ENCODE peak calls at places on chromosomes 3 and 15, in nine cellular contexts. One of them, this sample, is unnamed.

GRCh38 chr3:187906416-187906815 is 161.1 kb upstream of the BCL6 start:
- DNase-seq in posterior cingulate gyrus: no peak
- DNase-seq in NCI-H1092: no peak
- DNase-seq in stimulated activated CD8-positive, alpha-beta memory T cell treated with anti-CD3 and anti-CD28 coated beads, Interleukin-2, amount 100 ng/mL, for 48 hours: no peak
- DNase-seq in Daoy: no peak
- DNase-seq in stimulated activated naive CD8-positive, alpha-beta T cell treated with anti-CD3 and anti-CD28 coated beads, Interleukin-15, amount 100 ng/mL, for 72 hours: no peak
- DNase-seq in T-cell: no peak
- DNase-seq in Right ventricle myocardium superior: no peak
- DNase-seq in hypothalamus: no peak
- DNase-seq in this sample: no peak

GRCh38 chr3:72155391-72156064 is 370.6 kb upstream of the PROK2 start:
- DNase-seq in posterior cingulate gyrus: no peak
- DNase-seq in hypothalamus: peak; percentile 25
- DNase-seq in Right ventricle myocardium superior: peak; percentile 44
- DNase-seq in stimulated activated CD8-positive, alpha-beta memory T cell treated with anti-CD3 and anti-CD28 coated beads, Interleukin-2, amount 100 ng/mL, for 48 hours: no peak
- DNase-seq in NCI-H1092: no peak
- DNase-seq in Daoy: peak; percentile 85
- DNase-seq in stimulated activated naive CD8-positive, alpha-beta T cell treated with anti-CD3 and anti-CD28 coated beads, Interleukin-15, amount 100 ng/mL, for 72 hours: no peak
- DNase-seq in T-cell: no peak
- DNase-seq in this sample: peak; percentile 38

GRCh38 chr15:33074942-33075341 is 119.6 kb downstream of the FMN1 start:
- DNase-seq in T-cell: peak; percentile 4
- DNase-seq in posterior cingulate gyrus: no peak
- DNase-seq in stimulated activated naive CD8-positive, alpha-beta T cell treated with anti-CD3 and anti-CD28 coated beads, Interleukin-15, amount 100 ng/mL, for 72 hours: no peak
- DNase-seq in Right ventricle myocardium superior: no peak
- DNase-seq in Daoy: no peak
- DNase-seq in stimulated activated CD8-positive, alpha-beta memory T cell treated with anti-CD3 and anti-CD28 coated beads, Interleukin-2, amount 100 ng/mL, for 48 hours: no peak
- DNase-seq in hypothalamus: no peak
- DNase-seq in NCI-H1092: no peak
- DNase-seq in this sample: no peak

GRCh38 chr3:182115328-182116045 is 403.8 kb downstream of the SOX2 start:
- DNase-seq in NCI-H1092: no peak
- DNase-seq in hypothalamus: no peak
- DNase-seq in stimulated activated CD8-positive, alpha-beta memory T cell treated with anti-CD3 and anti-CD28 coated beads, Interleukin-2, amount 100 ng/mL, for 48 hours: no peak
- DNase-seq in stimulated activated naive CD8-positive, alpha-beta T cell treated with anti-CD3 and anti-CD28 coated beads, Interleukin-15, amount 100 ng/mL, for 72 hours: no peak
- DNase-seq in T-cell: no peak
- DNase-seq in Right ventricle myocardium superior: no peak
- DNase-seq in Daoy: no peak
- DNase-seq in posterior cingulate gyrus: no peak
- DNase-seq in this sample: no peak

GRCh38 chr3:62686916-62687315 is 188.3 kb downstream of the CADPS start:
- DNase-seq in stimulated activated naive CD8-positive, alpha-beta T cell treated with anti-CD3 and anti-CD28 coated beads, Interleukin-15, amount 100 ng/mL, for 72 hours: no peak
- DNase-seq in NCI-H1092: no peak
- DNase-seq in stimulated activated CD8-positive, alpha-beta memory T cell treated with anti-CD3 and anti-CD28 coated beads, Interleukin-2, amount 100 ng/mL, for 48 hours: no peak
- DNase-seq in T-cell: no peak
- DNase-seq in Daoy: no peak
- DNase-seq in hypothalamus: no peak
- DNase-seq in posterior cingulate gyrus: no peak
- DNase-seq in Right ventricle myocardium superior: no peak
- DNase-seq in this sample: no peak

GRCh38 chr3:135758961-135759360 is 206.6 kb upstream of the PPP2R3A start:
- DNase-seq in T-cell: no peak
- DNase-seq in Daoy: no peak
- DNase-seq in stimulated activated CD8-positive, alpha-beta memory T cell treated with anti-CD3 and anti-CD28 coated beads, Interleukin-2, amount 100 ng/mL, for 48 hours: no peak
- DNase-seq in Right ventricle myocardium superior: no peak
- DNase-seq in hypothalamus: no peak
- DNase-seq in stimulated activated naive CD8-positive, alpha-beta T cell treated with anti-CD3 and anti-CD28 coated beads, Interleukin-15, amount 100 ng/mL, for 72 hours: no peak
- DNase-seq in NCI-H1092: no peak
- DNase-seq in posterior cingulate gyrus: no peak
- DNase-seq in this sample: no peak

GRCh38 chr3:182258538-182259177 is 534.6 kb upstream of the ATP11B start:
- DNase-seq in NCI-H1092: peak; percentile 24
- DNase-seq in stimulated activated naive CD8-positive, alpha-beta T cell treated with anti-CD3 and anti-CD28 coated beads, Interleukin-15, amount 100 ng/mL, for 72 hours: no peak
- DNase-seq in T-cell: no peak
- DNase-seq in Daoy: peak; percentile 52
- DNase-seq in stimulated activated CD8-positive, alpha-beta memory T cell treated with anti-CD3 and anti-CD28 coated beads, Interleukin-2, amount 100 ng/mL, for 48 hours: no peak
- DNase-seq in posterior cingulate gyrus: no peak
- DNase-seq in hypothalamus: peak; percentile 5
- DNase-seq in Right ventricle myocardium superior: no peak
- DNase-seq in this sample: no peak

GRCh38 chr3:66644549-66644948 is 143.7 kb upstream of the LRIG1 start:
- DNase-seq in NCI-H1092: no peak
- DNase-seq in hypothalamus: no peak
- DNase-seq in T-cell: no peak
- DNase-seq in stimulated activated naive CD8-positive, alpha-beta T cell treated with anti-CD3 and anti-CD28 coated beads, Interleukin-15, amount 100 ng/mL, for 72 hours: no peak
- DNase-seq in Daoy: no peak
- DNase-seq in posterior cingulate gyrus: no peak
- DNase-seq in stimulated activated CD8-positive, alpha-beta memory T cell treated with anti-CD3 and anti-CD28 coated beads, Interleukin-2, amount 100 ng/mL, for 48 hours: no peak
- DNase-seq in Right ventricle myocardium superior: no peak
- DNase-seq in this sample: no peak

GRCh38 chr15:69194854-69195253 is 34.4 kb downstream of the GLCE start:
- DNase-seq in stimulated activated CD8-positive, alpha-beta memory T cell treated with anti-CD3 and anti-CD28 coated beads, Interleukin-2, amount 100 ng/mL, for 48 hours: no peak
- DNase-seq in hypothalamus: no peak
- DNase-seq in T-cell: no peak
- DNase-seq in posterior cingulate gyrus: no peak
- DNase-seq in Right ventricle myocardium superior: no peak
- DNase-seq in NCI-H1092: no peak
- DNase-seq in Daoy: no peak
- DNase-seq in stimulated activated naive CD8-positive, alpha-beta T cell treated with anti-CD3 and anti-CD28 coated beads, Interleukin-15, amount 100 ng/mL, for 72 hours: no peak
- DNase-seq in this sample: no peak

GRCh38 chr3:103499132-103499885 is 1064.5 kb downstream of the ZPLD1 start:
- DNase-seq in stimulated activated naive CD8-positive, alpha-beta T cell treated with anti-CD3 and anti-CD28 coated beads, Interleukin-15, amount 100 ng/mL, for 72 hours: no peak
- DNase-seq in Right ventricle myocardium superior: no peak
- DNase-seq in posterior cingulate gyrus: no peak
- DNase-seq in T-cell: no peak
- DNase-seq in Daoy: no peak
- DNase-seq in NCI-H1092: no peak
- DNase-seq in hypothalamus: no peak
- DNase-seq in stimulated activated CD8-positive, alpha-beta memory T cell treated with anti-CD3 and anti-CD28 coated beads, Interleukin-2, amount 100 ng/mL, for 48 hours: no peak
- DNase-seq in this sample: no peak

GRCh38 chr3:124107491-124107890 is 115.6 kb upstream of the ROPN1 start:
- DNase-seq in NCI-H1092: no peak
- DNase-seq in stimulated activated naive CD8-positive, alpha-beta T cell treated with anti-CD3 and anti-CD28 coated beads, Interleukin-15, amount 100 ng/mL, for 72 hours: no peak
- DNase-seq in Daoy: no peak
- DNase-seq in T-cell: no peak
- DNase-seq in hypothalamus: no peak
- DNase-seq in Right ventricle myocardium superior: no peak
- DNase-seq in stimulated activated CD8-positive, alpha-beta memory T cell treated with anti-CD3 and anti-CD28 coated beads, Interleukin-2, amount 100 ng/mL, for 48 hours: no peak
- DNase-seq in posterior cingulate gyrus: no peak
- DNase-seq in this sample: no peak

GRCh38 chr15:56798639-56799038 is 65.3 kb upstream of the ZNF280D start:
- DNase-seq in Right ventricle myocardium superior: no peak
- DNase-seq in NCI-H1092: no peak
- DNase-seq in Daoy: peak; percentile 65
- DNase-seq in posterior cingulate gyrus: no peak
- DNase-seq in stimulated activated naive CD8-positive, alpha-beta T cell treated with anti-CD3 and anti-CD28 coated beads, Interleukin-15, amount 100 ng/mL, for 72 hours: peak; percentile 24
- DNase-seq in hypothalamus: no peak
- DNase-seq in stimulated activated CD8-positive, alpha-beta memory T cell treated with anti-CD3 and anti-CD28 coated beads, Interleukin-2, amount 100 ng/mL, for 48 hours: peak; percentile 24
- DNase-seq in T-cell: no peak
- DNase-seq in this sample: no peak

GRCh38 chr3:72160351-72160750 is 375.4 kb upstream of the PROK2 start:
- DNase-seq in Daoy: no peak
- DNase-seq in posterior cingulate gyrus: no peak
- DNase-seq in hypothalamus: no peak
- DNase-seq in T-cell: no peak
- DNase-seq in Right ventricle myocardium superior: no peak
- DNase-seq in NCI-H1092: no peak
- DNase-seq in stimulated activated CD8-positive, alpha-beta memory T cell treated with anti-CD3 and anti-CD28 coated beads, Interleukin-2, amount 100 ng/mL, for 48 hours: no peak
- DNase-seq in stimulated activated naive CD8-positive, alpha-beta T cell treated with anti-CD3 and anti-CD28 coated beads, Interleukin-15, amount 100 ng/mL, for 72 hours: no peak
- DNase-seq in this sample: no peak

GRCh38 chr15:30979457-30979856 is 12.0 kb downstream of the MTMR10 start:
- DNase-seq in stimulated activated naive CD8-positive, alpha-beta T cell treated with anti-CD3 and anti-CD28 coated beads, Interleukin-15, amount 100 ng/mL, for 72 hours: no peak
- DNase-seq in Daoy: no peak
- DNase-seq in posterior cingulate gyrus: no peak
- DNase-seq in Right ventricle myocardium superior: no peak
- DNase-seq in hypothalamus: no peak
- DNase-seq in stimulated activated CD8-positive, alpha-beta memory T cell treated with anti-CD3 and anti-CD28 coated beads, Interleukin-2, amount 100 ng/mL, for 48 hours: no peak
- DNase-seq in T-cell: no peak
- DNase-seq in NCI-H1092: no peak
- DNase-seq in this sample: no peak

GRCh38 chr3:120113128-120114116 is 19.2 kb upstream of the GSK3B start:
- DNase-seq in Right ventricle myocardium superior: no peak
- DNase-seq in posterior cingulate gyrus: no peak
- DNase-seq in hypothalamus: no peak
- DNase-seq in Daoy: peak; percentile 73
- DNase-seq in stimulated activated CD8-positive, alpha-beta memory T cell treated with anti-CD3 and anti-CD28 coated beads, Interleukin-2, amount 100 ng/mL, for 48 hours: no peak
- DNase-seq in stimulated activated naive CD8-positive, alpha-beta T cell treated with anti-CD3 and anti-CD28 coated beads, Interleukin-15, amount 100 ng/mL, for 72 hours: no peak
- DNase-seq in T-cell: no peak
- DNase-seq in NCI-H1092: no peak
- DNase-seq in this sample: no peak

This sample was measured in pancreas.